ENCODE peak calls at places on chromosome 16, in eight cellular contexts. K, V, F, R, U, W, A and B are unnamed samples.

GRCh38 chr16:50156590-50156989 is 3.5 kb downstream of the TENT4B start:
- DNase-seq in R (no peak), K (no peak), F (no peak), W (no peak), U (no peak), V (no peak), A (no peak), B (no peak)

GRCh38 chr16:4097826-4098240 is 18.4 kb downstream of the ADCY9 start:
- DNase-seq in A (no peak), W (no peak), F (no peak), K (no peak), R (no peak), U (no peak), V (no peak), B (no peak)

GRCh38 chr16:56849690-56850680 is 15.0 kb upstream of the SLC12A3 start:
- DNase-seq in W (no peak), A (no peak), K (no peak), U (no peak), R (no peak), F (no peak), V (no peak), B (no peak)

GRCh38 chr16:6483634-6484033 is 849.0 kb upstream of the RBFOX1 start:
- DNase-seq in U (peak), A (peak), K (no peak), W (no peak), F (no peak), V (no peak), R (no peak), B (no peak)

GRCh38 chr16:68264128-68265077 is at the start of gene SLC7A6:
- DNase-seq in W (peak), V (peak), R (peak), U (peak), A (peak), K (peak), F (no peak), B (no peak)

GRCh38 chr16:4315185-4316102 is at the start of gene GLIS2:
- DNase-seq in W (peak), R (peak), U (peak), V (no peak), A (peak), K (peak), F (no peak), B (no peak)

GRCh38 chr16:84925092-84925772 is 86.1 kb downstream of the ZDHHC7 start:
- DNase-seq in A (peak), K (peak), V (peak), F (no peak), U (peak), R (no peak), W (peak), B (no peak)

GRCh38 chr16:24734382-24734781 is 4.9 kb downstream of the TNRC6A start:
- DNase-seq in U (no peak), F (no peak), A (no peak), V (no peak), W (no peak), R (no peak), K (no peak), B (no peak)

GRCh38 chr16:88531346-88531745 is 38.9 kb upstream of the ZC3H18 start:
- DNase-seq in R (no peak), V (no peak), K (no peak), A (no peak), F (no peak), U (no peak), W (no peak), B (no peak)

GRCh38 chr16:89017543-89017942 is 40.5 kb upstream of the CBFA2T3 start:
- DNase-seq in K (no peak), W (no peak), R (no peak), V (no peak), A (no peak), F (no peak), U (no peak), B (no peak)

GRCh38 chr16:30183961-30184429 is 593 bp downstream of the CORO1A start:
- DNase-seq in F (no peak), V (no peak), A (no peak), U (no peak), W (no peak), R (no peak), K (peak), B (no peak)

GRCh38 chr16:87742781-87743490 is 22.9 kb downstream of the KLHDC4 start:
- DNase-seq in W (no peak), R (no peak), V (no peak), U (no peak), F (no peak), A (no peak), K (no peak), B (no peak)

GRCh38 chr16:31568577-31569359 is 41.1 kb downstream of the AHSP start:
- DNase-seq in A (peak), U (peak), W (no peak), R (no peak), K (no peak), F (no peak), V (no peak), B (no peak)

GRCh38 chr16:17885659-17886200 is 415.0 kb upstream of the XYLT1 start:
- DNase-seq in V (no peak), A (no peak), K (no peak), W (no peak), F (no peak), U (no peak), R (no peak), B (no peak)

GRCh38 chr16:23979982-23980381 is 144.2 kb downstream of the PRKCB start:
- DNase-seq in R (no peak), F (no peak), V (no peak), W (no peak), A (no peak), U (no peak), K (no peak), B (no peak)

GRCh38 chr16:1300664-1301476 is 8.6 kb upstream of the UBE2I start:
- DNase-seq in F (no peak), W (peak), K (peak), A (peak), U (peak), R (peak), V (no peak), B (no peak)

GRCh38 chr16:17396762-17397498 is 73.8 kb downstream of the XYLT1 start:
- DNase-seq in V (no peak), W (peak), F (no peak), U (no peak), A (peak), R (no peak), K (peak), B (no peak)

GRCh38 chr16:2460916-2461315 is 1.0 kb downstream of the TEDC2 start:
- DNase-seq in V (no peak), R (no peak), W (no peak), K (no peak), U (no peak), A (no peak), F (no peak), B (no peak)

GRCh38 chr16:20844588-20844987 is 38.3 kb downstream of the REXO5 start:
- DNase-seq in K (no peak), W (no peak), A (no peak), U (no peak), F (no peak), V (no peak), R (no peak), B (no peak)

GRCh38 chr16:20844054-20844453 is 37.7 kb downstream of the REXO5 start:
- DNase-seq in W (no peak), F (no peak), V (no peak), U (no peak), K (no peak), A (no peak), R (no peak), B (no peak)

GRCh38 chr16:20838250-20838649 is 31.9 kb downstream of the REXO5 start:
- DNase-seq in W (no peak), V (no peak), F (no peak), K (no peak), R (no peak), U (no peak), A (no peak), B (no peak)

DNA sequence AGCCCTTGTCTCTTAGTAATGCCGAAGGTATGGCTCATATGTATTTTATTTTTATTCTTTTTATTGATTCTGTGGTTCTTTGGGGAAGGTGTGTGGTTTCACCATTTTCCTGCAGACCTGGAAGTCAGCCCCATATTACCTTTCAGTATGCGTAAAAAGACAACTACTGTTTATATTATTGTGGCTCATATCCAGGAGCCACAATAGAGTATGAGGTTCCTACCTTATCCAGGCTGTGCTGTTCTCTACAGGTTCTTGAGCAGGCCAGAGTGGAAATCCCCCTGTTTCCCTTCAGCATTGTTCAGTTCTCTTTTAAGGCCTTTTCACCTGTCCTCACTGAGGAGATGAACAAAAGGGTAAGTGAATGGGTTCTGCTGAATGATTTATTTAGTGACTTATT is 33.2 kb downstream of the REXO5 start:
- DNase-seq in F (no peak), A (no peak), K (no peak), W (no peak), U (no peak), R (no peak), V (no peak), B (no peak)
- TF ChIP-seq CTCF in F (no peak), A (no peak), K (no peak), W (no peak), U (no peak), R (no peak), V (no peak), B (no peak)

GRCh38 chr16:78091419-78091818 is 8.0 kb upstream of the WWOX start:
- DNase-seq in U (no peak), W (no peak), F (no peak), R (no peak), K (no peak), A (no peak), V (no peak), B (no peak)

GRCh38 chr16:78092755-78093154 is 6.7 kb upstream of the WWOX start:
- DNase-seq in A (no peak), W (no peak), F (no peak), V (no peak), K (no peak), U (no peak), R (no peak), B (no peak)

GRCh38 chr16:78096386-78096785 is 3.1 kb upstream of the WWOX start:
- DNase-seq in F (no peak), A (no peak), W (no peak), K (no peak), R (no peak), V (no peak), U (no peak), B (no peak)

GRCh38 chr16:78094998-78095397 is 4.5 kb upstream of the WWOX start:
- DNase-seq in W (no peak), A (no peak), F (no peak), K (no peak), V (no peak), U (no peak), R (no peak), B (no peak)

GRCh38 chr16:78094166-78094565 is 5.3 kb upstream of the WWOX start:
- DNase-seq in U (no peak), V (no peak), R (no peak), F (no peak), K (no peak), A (no peak), W (no peak), B (no peak)
- TF ChIP-seq CTCF in U (no peak), V (no peak), R (peak), F (no peak), K (no peak), A (no peak), W (no peak), B (no peak)

GRCh38 chr16:57883953-57884654 is 81.8 kb upstream of the KIFC3 start:
- DNase-seq in W (no peak), V (no peak), K (no peak), U (no peak), R (no peak), A (no peak), F (no peak), B (no peak)

GRCh38 chr16:57887711-57888110 is 83.2 kb downstream of the CNGB1 start:
- DNase-seq in U (no peak), A (no peak), V (no peak), F (no peak), K (no peak), W (no peak), R (no peak), B (no peak)

GRCh38 chr16:57888128-57888527 is 82.8 kb downstream of the CNGB1 start:
- DNase-seq in F (no peak), U (no peak), A (no peak), K (no peak), V (no peak), R (no peak), W (no peak), B (no peak)

GRCh38 chr16:57884655-57885133 is 82.4 kb upstream of the KIFC3 start:
- DNase-seq in U (no peak), V (no peak), W (no peak), R (no peak), A (no peak), F (no peak), K (no peak), B (no peak)

GRCh38 chr16:57886427-57886826 is 84.1 kb upstream of the KIFC3 start:
- DNase-seq in V (no peak), W (no peak), K (no peak), F (no peak), R (no peak), U (no peak), A (no peak), B (no peak)
- TF ChIP-seq CTCF in V (no peak), W (no peak), K (no peak), F (no peak), R (no peak), U (no peak), A (no peak), B (no peak)

DNA sequence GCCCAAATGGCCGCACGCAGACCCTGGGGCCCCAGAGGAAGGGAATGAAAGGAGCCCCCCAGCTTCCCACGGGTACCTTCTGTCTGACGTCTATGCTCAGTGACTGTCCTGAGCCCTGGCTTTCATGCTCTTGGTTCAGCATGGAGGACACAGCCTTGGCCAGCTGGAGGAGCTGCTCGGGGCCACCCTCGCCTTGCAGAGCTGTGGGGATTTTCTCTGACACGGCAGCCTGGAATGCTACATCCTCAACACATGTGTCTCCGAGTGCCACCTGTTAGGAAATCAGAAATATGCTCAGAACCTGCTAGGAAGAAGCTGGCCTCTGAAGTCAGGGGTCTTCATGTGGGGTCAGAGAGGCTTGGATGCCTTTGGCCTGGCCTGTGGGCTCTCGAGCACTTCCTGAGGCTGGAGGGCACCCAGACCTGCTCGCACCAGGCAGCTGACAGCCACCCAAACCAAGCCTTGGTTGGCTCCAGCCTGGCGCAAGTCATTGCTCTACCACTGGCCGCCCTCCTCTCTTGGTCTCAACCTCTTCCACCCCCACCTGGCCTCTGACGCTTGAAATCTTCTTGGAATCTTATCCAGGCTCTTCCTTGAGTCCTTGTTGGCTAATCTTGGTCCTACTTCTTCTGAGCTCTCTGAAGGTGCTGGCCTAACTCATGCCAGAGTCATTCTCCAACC is 63.7 kb upstream of the BCO1 start:
- DNase-seq in U (no peak), W (no peak), V (no peak), K (no peak), F (peak), R (no peak), A (no peak), B (no peak)
- TF ChIP-seq CTCF in U (no peak), W (no peak), V (no peak), K (no peak), F (no peak), R (no peak), A (no peak), B (no peak)

GRCh38 chr16:70703041-70703834 is 17.4 kb upstream of the MTSS2 start:
- DNase-seq in V (no peak), W (no peak), R (peak), K (peak), F (no peak), A (peak), U (peak), B (no peak)
- TF ChIP-seq CTCF in V (peak), W (peak), R (peak), K (peak), F (peak), A (peak), U (no peak), B (no peak)

DNA sequence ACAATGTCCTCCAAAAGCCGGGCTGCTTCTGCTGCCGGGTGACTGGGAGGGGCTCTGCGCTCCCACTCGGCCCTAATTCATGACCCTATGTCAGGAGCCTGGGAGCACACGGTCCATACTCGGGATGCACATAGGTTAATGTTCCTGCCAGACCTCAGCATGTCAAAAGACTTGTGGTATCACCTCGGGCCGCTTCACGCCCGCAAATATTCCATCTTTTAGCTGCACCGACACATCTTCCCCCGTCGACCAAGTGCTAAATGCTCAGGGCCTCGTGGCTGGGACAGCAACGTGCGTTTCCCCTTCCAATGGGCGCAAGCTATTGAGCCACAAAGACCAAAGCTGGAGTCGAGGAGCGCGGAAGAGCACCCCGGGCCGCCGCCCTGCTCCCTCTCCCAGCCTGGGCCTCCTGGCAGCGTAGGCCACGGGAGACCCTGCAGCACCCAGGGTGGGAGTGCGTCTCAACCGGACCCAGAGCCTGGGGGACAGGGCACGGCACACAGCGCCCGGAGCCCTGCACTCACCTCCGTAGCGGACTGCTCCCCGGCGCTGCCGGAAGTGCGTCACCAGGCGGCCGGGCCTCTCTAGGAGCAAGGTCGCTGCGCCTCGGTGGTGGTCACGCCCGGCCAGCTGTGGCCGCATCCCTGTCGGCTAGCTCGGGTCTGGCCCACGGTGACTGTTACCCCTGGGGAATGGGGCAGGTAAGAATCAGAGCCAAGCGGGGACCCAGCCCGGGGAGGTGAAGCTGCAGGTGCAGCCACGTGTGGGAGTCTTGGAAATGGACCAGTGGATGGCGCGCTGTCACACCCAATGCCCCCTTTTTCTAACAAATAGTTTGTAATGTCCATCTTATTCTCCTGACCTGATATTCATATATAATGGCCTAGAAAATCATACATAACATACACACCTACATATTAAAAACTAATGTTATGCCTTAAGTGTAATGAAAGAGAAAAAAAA is at the start of gene ZNF23:
- DNase-seq in V (peak), A (peak), R (peak), F (no peak), K (peak), U (peak), W (peak), B (no peak)
- TF ChIP-seq CTCF in V (peak), A (no peak), R (no peak), F (no peak), K (no peak), U (no peak), W (peak), B (peak)

GRCh38 chr16:79997257-79997656 is 396.7 kb upstream of the MAF start:
- DNase-seq in F (no peak), W (no peak), V (no peak), A (peak), U (no peak), K (no peak), R (peak), B (no peak)
- TF ChIP-seq CTCF in F (peak), W (no peak), V (no peak), A (peak), U (peak), K (peak), R (peak), B (no peak)

GRCh38 chr16:75301804-75302203 is 50.4 kb upstream of the BCAR1 start:
- DNase-seq in V (no peak), U (no peak), A (no peak), R (no peak), F (no peak), W (no peak), K (no peak), B (no peak)

GRCh38 chr16:75307506-75307905 is 56.1 kb upstream of the BCAR1 start:
- DNase-seq in U (no peak), K (no peak), V (no peak), R (no peak), W (no peak), F (no peak), A (no peak), B (no peak)

GRCh38 chr16:75306102-75306762 is 54.8 kb upstream of the BCAR1 start:
- DNase-seq in A (no peak), R (no peak), F (peak), W (no peak), K (no peak), V (no peak), U (no peak), B (no peak)

GRCh38 chr16:75305364-75306101 is 54.1 kb upstream of the BCAR1 start:
- DNase-seq in K (peak), U (peak), R (no peak), V (peak), A (peak), W (peak), F (peak), B (peak)

DNA sequence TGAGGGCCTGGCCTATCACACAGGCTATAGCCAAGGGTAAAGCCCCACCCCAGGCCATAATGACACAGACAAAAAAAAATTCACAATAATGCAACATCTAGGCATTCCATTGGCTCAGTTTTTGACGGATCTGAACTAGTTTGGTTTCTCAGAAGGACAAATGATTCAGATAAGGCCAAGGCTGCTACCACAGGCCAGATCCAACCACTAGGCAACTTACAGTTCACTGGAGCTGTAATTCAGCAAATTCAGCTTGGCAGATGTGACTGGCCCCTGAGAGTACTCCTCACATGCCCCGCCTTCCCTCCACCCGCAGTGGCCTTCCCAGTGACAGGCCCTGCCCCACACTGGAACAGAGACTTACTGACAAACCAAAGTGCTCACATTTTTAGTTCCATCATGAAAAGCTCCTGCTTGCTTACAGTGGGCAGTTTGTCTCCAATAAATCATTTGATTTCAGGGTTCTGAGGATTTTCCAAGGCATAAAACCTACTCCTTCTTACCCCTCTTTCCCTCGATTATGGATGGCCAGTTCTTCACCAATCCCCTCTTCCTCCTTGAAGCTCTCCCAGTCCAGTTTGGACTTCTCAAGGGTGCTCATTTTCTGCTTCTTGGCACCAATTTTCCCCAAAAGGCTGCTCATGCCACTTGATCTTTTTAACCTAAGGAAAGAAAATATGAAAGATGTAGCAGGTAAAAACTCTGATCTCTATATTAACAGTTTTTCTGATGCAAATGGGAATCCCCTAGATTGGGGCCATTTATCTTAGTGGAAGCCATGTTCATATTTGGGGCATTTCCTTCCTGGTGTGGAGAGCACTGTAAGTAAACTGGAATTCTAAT is 53.3 kb upstream of the BCAR1 start:
- DNase-seq in W (peak), U (no peak), K (peak), A (peak), F (peak), V (no peak), R (no peak), B (no peak)
- TF ChIP-seq CTCF in W (no peak), U (no peak), K (peak), A (peak), F (no peak), V (no peak), R (no peak), B (no peak)

GRCh38 chr16:48271728-48272127 is 24.4 kb upstream of the ABCC11 start:
- DNase-seq in F (no peak), W (no peak), V (no peak), R (no peak), U (no peak), A (no peak), K (no peak), B (no peak)
- TF ChIP-seq CTCF in F (no peak), W (no peak), V (no peak), R (peak), U (no peak), A (peak), K (no peak), B (no peak)